ENCODE peak calls at places on chromosomes 1 and 21, in eight cellular contexts. G is BE2C; V is nucleus accumbens; C is substantia nigra; Q is NCI-H1092; O is glutamatergic neuron; Y is stimulated activated CD8-positive, alpha-beta memory T cell treated with anti-CD3 and anti-CD28 coated beads, Interleukin-4, amount 100 ng/mL, for 24 hours; J is lung microvascular endothelial cell. P is an unnamed sample.

GRCh38 chr1:1920608-1921458 is 1.8 kb upstream of the TMEM52 start:
- DNase-seq in G (no peak), V (no peak), C (no peak), Q (no peak), O (peak; percentile 12), Y (no peak), J (no peak), P (no peak)

GRCh38 chr1:94543893-94544635 is 2.5 kb upstream of the F3 start:
- DNase-seq in G (no peak), V (no peak), C (no peak), Q (no peak), O (no peak), Y (no peak), J (no peak), P (no peak)

GRCh38 chr1:224170748-224171478 is 12.1 kb upstream of the DEGS1 start:
- DNase-seq in G (no peak), V (no peak), C (no peak), Q (no peak), O (no peak), Y (no peak), J (peak; percentile 55), P (no peak)

GRCh38 chr21:17343055-17343454 is 169.8 kb upstream of the CXADR start:
- DNase-seq in G (no peak), V (no peak), C (no peak), Q (no peak), O (no peak), Y (no peak), J (peak; percentile 22), P (peak; percentile 80)

GRCh38 chr1:210989949-210990348 is 144.0 kb downstream of the KCNH1 start:
- DNase-seq in G (no peak), V (no peak), C (no peak), Q (no peak), O (no peak), Y (no peak), J (no peak), P (no peak)

GRCh38 chr21:38807987-38808386 is 2.3 kb downstream of the ETS2 start:
- DNase-seq in G (no peak), V (no peak), C (no peak), Q (no peak), O (peak; percentile 33), Y (no peak), J (no peak), P (no peak)

GRCh38 chr1:84348240-84348555 is 46.7 kb downstream of the SAMD13 start:
- DNase-seq in G (no peak), V (no peak), C (no peak), Q (no peak), O (no peak), Y (no peak), J (no peak), P (no peak)

GRCh38 chr1:28934676-28935075 is 20.3 kb downstream of the EPB41 start:
- DNase-seq in G (no peak), V (no peak), C (no peak), Q (no peak), O (no peak), Y (no peak), J (no peak), P (no peak)

GRCh38 chr1:101781437-101781836 is 215.3 kb downstream of the OLFM3 start:
- DNase-seq in G (peak; percentile 74), V (no peak), C (no peak), Q (peak; percentile 53), O (no peak), Y (no peak), J (peak; percentile 0), P (peak; percentile 80)

GRCh38 chr1:201259476-201260235 is 23.6 kb upstream of the PKP1 start:
- DNase-seq in G (no peak), V (no peak), C (no peak), Q (peak; percentile 43), O (no peak), Y (no peak), J (no peak), P (peak; percentile 47)

P was measured in SJCRH30.